ENCODE peak calls at places on chromosomes 12 and 14, in five cellular contexts. M is HepG2, F is K562, L is HCT116, H is H1. V is an unnamed sample.

GRCh38 chr14:33610121-33610520 is 340.8 kb downstream of the EGLN3 start:
- DNase-seq in H (no peak), L (no peak), F (no peak), M (no peak), V (no peak)

GRCh38 chr14:55867726-55868125 is 250.5 kb upstream of the PELI2 start:
- DNase-seq in H (no peak), F (no peak), L (no peak), M (no peak), V (no peak)

GRCh38 chr12:1443421-1444141 is 150.8 kb downstream of the FBXL14 start:
- DNase-seq in L (no peak), M (no peak), H (no peak), F (no peak), V (no peak)

GRCh38 chr14:81363746-81364400 is 36.3 kb downstream of the STON2 start:
- DNase-seq in M (no peak), H (no peak), F (no peak), L (no peak), V (no peak)

GRCh38 chr12:104809706-104810385 is 148.2 kb downstream of the SLC41A2 start:
- DNase-seq in M (no peak), H (no peak), L (no peak), F (no peak), V (no peak)

GRCh38 chr12:6181583-6182278 is 18.5 kb upstream of the CD9 start:
- DNase-seq in F (no peak), H (no peak), M (no peak), L (no peak), V (no peak)

GRCh38 chr14:33307691-33308369 is 369.2 kb downstream of the NPAS3 start:
- DNase-seq in H (no peak), M (no peak), L (no peak), F (no peak), V (no peak)

GRCh38 chr14:36161781-36162180 is 14.7 kb downstream of the PTCSC3 start:
- DNase-seq in M (no peak), L (no peak), H (no peak), F (no peak), V (no peak)

GRCh38 chr12:128961957-128962356 is 108.7 kb downstream of the GLT1D1 start:
- DNase-seq in L (no peak), H (no peak), M (no peak), F (no peak), V (no peak)

GRCh38 chr12:27573972-27574371 is 50.0 kb downstream of the PPFIBP1 start:
- DNase-seq in F (no peak), H (no peak), L (peak; percentile 37), M (no peak), V (no peak)

GRCh38 chr12:42201061-42201460 is 37.0 kb downstream of the YAF2 start:
- DNase-seq in F (no peak), H (no peak), L (no peak), M (no peak), V (no peak)

GRCh38 chr12:13085968-13086686 is 17.3 kb downstream of the GSG1 start:
- DNase-seq in L (no peak), H (no peak), M (no peak), F (no peak), V (no peak)

GRCh38 chr14:89501381-89501780 is 84.3 kb upstream of the FOXN3 start:
- DNase-seq in L (no peak), F (no peak), H (no peak), M (no peak), V (no peak)

GRCh38 chr12:51059086-51059485 is 11.0 kb downstream of the LETMD1 start:
- DNase-seq in L (no peak), M (no peak), H (no peak), F (no peak), V (no peak)

GRCh38 chr12:12992418-12993175 is 7.5 kb downstream of the HEBP1 start:
- DNase-seq in M (peak; percentile 43), F (no peak), L (no peak), H (no peak), V (no peak)

GRCh38 chr12:131908082-131908715 is 13.8 kb downstream of the ULK1 start:
- DNase-seq in F (no peak), M (no peak), H (no peak), L (no peak), V (no peak)

GRCh38 chr14:56271988-56272387 is 153.8 kb downstream of the PELI2 start:
- DNase-seq in M (no peak), H (no peak), L (no peak), F (no peak), V (no peak)

GRCh38 chr14:23524954-23525353 is 26.6 kb downstream of the ZFHX2 start:
- DNase-seq in F (no peak), M (no peak), H (no peak), L (no peak), V (no peak)

GRCh38 chr14:63535918-63536317 is 7.3 kb downstream of the PPP2R5E start:
- DNase-seq in H (no peak), L (no peak), M (no peak), F (no peak), V (no peak)

GRCh38 chr14:97021571-97022171 is 224.5 kb downstream of the VRK1 start:
- DNase-seq in L (peak; percentile 18), F (peak; percentile 32), M (no peak), H (no peak), V (no peak)

GRCh38 chr14:93962701-93963601 is 13.4 kb downstream of the ASB2 start:
- DNase-seq in H (no peak), L (no peak), M (no peak), F (no peak), V (peak; percentile 72)

DNA sequence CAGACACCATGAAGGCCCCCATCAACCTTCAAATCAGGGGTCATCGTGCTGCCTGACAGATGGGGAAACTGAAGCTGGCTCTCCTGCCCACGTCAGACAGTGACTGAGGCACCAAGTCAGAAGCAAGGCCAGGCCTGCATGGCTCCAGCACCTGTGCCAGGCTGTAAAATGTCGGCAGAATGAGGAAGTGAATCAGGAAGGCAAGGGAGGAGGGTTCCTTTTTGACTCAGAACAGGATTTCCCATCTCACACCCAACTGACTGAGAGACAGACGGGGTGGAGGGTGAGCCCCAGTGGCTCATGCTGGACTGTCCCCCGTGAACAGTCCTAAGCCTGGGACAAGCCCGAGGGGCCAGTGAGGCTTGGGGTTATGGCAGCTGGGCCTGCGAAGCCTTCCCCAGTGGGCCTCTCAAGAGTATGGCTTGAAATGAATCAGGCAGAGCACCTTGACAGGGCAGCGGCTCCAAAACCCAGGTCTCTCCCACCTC is 20.9 kb downstream of the SYNE3 start:
- DNase-seq in H (no peak), F (no peak), L (no peak), M (no peak), V (peak; percentile 94)
- H3K4me3 ChIP-seq in H (no peak overlapping the region), F (no peak overlapping the region), L (no peak overlapping the region), M (no peak overlapping the region), V (peak overlapping the region; percentile 37)

DNA sequence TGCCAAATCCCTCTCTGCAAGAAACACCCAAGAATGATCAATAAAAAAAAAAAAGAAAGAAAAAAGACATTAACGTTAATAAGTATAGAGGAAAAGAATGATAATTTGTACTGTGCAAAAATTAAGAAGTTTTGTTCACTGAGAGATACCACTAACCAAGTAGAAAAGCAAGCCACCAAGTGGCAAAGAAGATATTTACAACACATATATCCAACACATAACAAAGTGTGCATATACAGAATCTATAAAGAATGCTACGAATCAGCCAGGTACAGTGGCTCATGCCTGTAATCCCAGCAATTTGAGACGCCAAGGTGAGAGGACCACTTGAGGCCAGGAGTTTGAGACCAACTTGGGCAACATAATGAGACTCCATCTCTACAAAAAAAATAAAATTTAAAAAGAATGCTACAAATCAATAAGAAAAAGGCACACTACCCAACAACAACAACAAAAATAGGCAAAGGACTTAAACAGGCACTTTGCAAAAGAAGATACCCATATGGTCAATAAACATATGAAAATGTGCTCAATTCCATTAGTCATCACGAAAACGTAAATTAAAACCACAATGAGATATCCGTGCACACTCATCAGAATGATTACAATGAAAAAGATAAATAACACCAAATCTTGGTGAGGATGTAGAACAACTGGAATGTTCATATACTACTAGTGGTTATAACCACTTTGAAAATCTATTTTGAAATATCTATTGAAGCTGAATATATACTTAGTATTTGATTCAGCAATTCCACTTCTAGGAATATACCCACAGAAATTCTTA is 19.8 kb downstream of the GALNT4 start:
- DNase-seq in L (no peak), M (no peak), H (no peak), F (no peak), V (no peak)
- TF ChIP-seq SP1 in L (no peak), M (no peak), H (no peak), F (no peak), V (no peak)

DNA sequence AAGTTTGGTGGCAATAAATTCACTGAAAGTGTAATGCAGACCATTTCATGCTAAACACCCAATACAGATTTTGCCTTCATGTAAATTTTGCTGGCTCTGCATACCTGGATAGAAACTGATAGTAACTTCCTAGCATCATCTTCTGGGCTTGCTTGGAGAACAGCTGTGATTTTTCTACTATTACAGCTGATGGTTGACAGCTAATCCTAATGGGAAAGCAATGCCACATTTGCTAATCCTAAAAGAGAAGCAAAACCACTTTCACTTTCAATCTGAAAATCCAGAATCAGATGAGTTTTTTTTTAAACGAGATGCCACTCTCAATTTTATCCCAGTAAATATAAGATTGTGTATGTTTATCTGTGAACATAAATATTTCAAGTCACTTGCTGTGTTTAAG is 1035.9 kb downstream of the TRHDE start:
- DNase-seq in L (no peak), H (no peak), M (no peak), F (no peak), V (no peak)
- H3K4me3 ChIP-seq in L (no peak overlapping the region), H (no peak overlapping the region), M (no peak overlapping the region), F (no peak overlapping the region), V (no peak overlapping the region)

DNA sequence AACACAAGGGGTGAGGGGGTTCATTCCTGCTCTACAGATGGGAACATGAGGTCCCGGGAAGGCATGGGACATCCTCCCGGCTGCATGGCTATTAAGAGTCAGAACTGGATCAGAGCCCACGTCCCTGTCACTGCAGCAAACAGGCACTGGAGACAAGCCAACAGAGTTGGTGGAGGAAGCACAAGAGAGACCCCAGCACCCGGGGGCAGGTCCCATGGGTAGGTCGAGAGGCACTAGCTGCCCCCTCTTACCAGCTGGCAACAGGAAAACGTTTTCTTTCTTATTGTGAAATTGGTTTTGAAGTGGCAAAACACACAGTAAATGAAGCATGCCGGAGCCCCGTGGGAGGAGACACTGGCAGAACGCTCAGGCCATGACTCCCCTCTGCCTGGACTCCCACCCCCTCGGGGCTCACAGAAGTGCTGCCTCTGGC is 43.6 kb downstream of the SYNE3 start:
- DNase-seq in L (no peak), H (no peak), M (no peak), F (no peak), V (no peak)
- TF ChIP-seq SP1 in L (no peak), H (no peak), M (no peak), F (no peak), V (no peak)

GRCh38 chr12:59191372-59191771 is 271.1 kb upstream of the LRIG3 start:
- DNase-seq in H (no peak), L (no peak), M (no peak), F (no peak), V (no peak)
- H3K4me3 ChIP-seq in H (no peak overlapping the region), L (no peak overlapping the region), M (no peak overlapping the region), F (no peak overlapping the region), V (no peak overlapping the region)

DNA sequence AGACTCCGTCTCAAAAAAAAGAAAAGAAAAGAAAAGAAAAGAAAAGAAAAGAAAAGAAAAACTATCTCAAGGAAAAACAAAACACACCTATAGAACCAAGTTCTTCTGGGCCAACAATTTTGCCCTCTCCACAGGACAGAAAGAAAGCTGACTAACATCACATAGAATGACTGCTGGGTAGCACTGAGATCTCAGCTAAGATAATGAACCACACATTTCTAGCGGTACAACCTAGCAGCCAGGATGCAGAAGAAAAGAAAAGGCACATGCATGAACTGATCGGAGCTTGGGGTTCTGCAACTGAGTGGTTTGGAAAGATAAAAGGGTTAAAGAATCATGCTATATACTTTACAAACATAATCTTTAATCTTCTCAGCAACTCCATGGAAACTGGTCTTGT is 19.5 kb downstream of the TMED10 start:
- DNase-seq in L (no peak), M (no peak), F (no peak), H (no peak), V (no peak)
- TF ChIP-seq SP1 in L (no peak), M (no peak), F (no peak), H (no peak), V (no peak)

V was measured in GM12878.